ENCODE peak calls at places on chromosomes 6 and 20, in ten cellular contexts. K is Caco-2, O is lower leg skin, R is Panc1, E is HL-60, G is lower lobe of right lung, S is omental fat pad, Q is pancreas, N is astrocyte of the spinal cord, T is bronchial epithelial cell. U is an unnamed sample.

GRCh38 chr6:131575834-131576478 is 2.9 kb downstream of the ARG1 start:
- DNase-seq in N (no peak), R (no peak), K (no peak), O (no peak), E (no peak), Q (no peak), S (no peak), T (no peak), G (no peak), U (no peak)

GRCh38 chr6:9842004-9842720 is 572.7 kb downstream of the TFAP2A start:
- DNase-seq in R (no peak), S (no peak), K (no peak), G (no peak), Q (no peak), O (no peak), T (no peak), N (no peak), E (no peak), U (no peak)

GRCh38 chr6:106634565-106634964 is 5.2 kb downstream of the QRSL1 start:
- DNase-seq in Q (no peak), E (no peak), G (no peak), S (no peak), N (no peak), R (no peak), T (no peak), K (no peak), O (no peak), U (no peak)

GRCh38 chr20:10093087-10093591 is 58.4 kb downstream of the ANKEF1 start:
- DNase-seq in E (no peak), K (no peak), O (no peak), N (peak; percentile 84), G (no peak), T (peak; percentile 87), S (no peak), R (no peak), Q (no peak), U (no peak)

GRCh38 chr20:19824861-19825260 is 66.8 kb downstream of the RIN2 start:
- DNase-seq in G (no peak), N (no peak), S (no peak), R (no peak), E (no peak), K (no peak), T (no peak), O (no peak), Q (no peak), U (no peak)

GRCh38 chr6:47134476-47135189 is 92.5 kb upstream of the ADGRF1 start:
- DNase-seq in E (peak; percentile 31), T (peak; percentile 99), R (peak; percentile 79), K (peak; percentile 61), S (no peak), Q (no peak), N (peak; percentile 97), G (no peak), O (no peak), U (no peak)

GRCh38 chr20:58523916-58524315 is 8.7 kb upstream of the APCDD1L start:
- DNase-seq in Q (no peak), T (no peak), O (no peak), N (peak; percentile 73), S (no peak), G (no peak), K (no peak), E (no peak), R (no peak), U (no peak)

GRCh38 chr6:112308476-112308875 is 38.7 kb upstream of the RFPL4B start:
- DNase-seq in G (no peak), T (no peak), Q (no peak), O (no peak), E (no peak), K (no peak), N (no peak), S (no peak), R (no peak), U (no peak)

GRCh38 chr20:3857405-3857804 is 10.8 kb downstream of the MAVS start:
- DNase-seq in G (no peak), S (no peak), O (no peak), K (no peak), Q (no peak), R (no peak), E (no peak), N (no peak), T (no peak), U (no peak)

GRCh38 chr20:25179439-25180089 is 15.9 kb upstream of the ENTPD6 start:
- DNase-seq in K (no peak), R (no peak), N (no peak), E (no peak), O (no peak), Q (no peak), S (no peak), G (no peak), T (no peak), U (no peak)

GRCh38 chr20:24572862-24573261 is 103.4 kb downstream of the SYNDIG1 start:
- DNase-seq in G (no peak), E (no peak), T (no peak), K (no peak), O (no peak), S (no peak), R (no peak), Q (no peak), N (no peak), U (no peak)

GRCh38 chr6:6696867-6697531 is 108.5 kb downstream of the LY86 start:
- DNase-seq in Q (peak; percentile 61), K (peak; percentile 53), N (peak; percentile 72), R (no peak), O (peak; percentile 91), G (peak; percentile 85), E (peak; percentile 81), T (peak; percentile 85), S (peak; percentile 50), U (no peak)

GRCh38 chr6:6695711-6696048 is 107.2 kb downstream of the LY86 start:
- DNase-seq in N (no peak), E (no peak), K (no peak), T (no peak), Q (no peak), G (no peak), R (no peak), S (no peak), O (peak; percentile 77), U (no peak)

GRCh38 chr6:6694825-6695710 is 106.5 kb downstream of the LY86 start:
- DNase-seq in G (peak; percentile 85), N (no peak), S (peak; percentile 38), K (no peak), E (peak; percentile 85), R (no peak), Q (no peak), T (peak; percentile 85), O (peak; percentile 90), U (no peak)

GRCh38 chr6:6697620-6698019 is 109.1 kb downstream of the LY86 start:
- DNase-seq in G (no peak), S (no peak), O (no peak), E (no peak), K (no peak), Q (no peak), N (no peak), T (peak; percentile 93), R (no peak), U (no peak)

GRCh38 chr6:6694368-6694780 is 105.9 kb downstream of the LY86 start:
- DNase-seq in K (no peak), G (peak; percentile 58), T (peak; percentile 40), E (no peak), R (no peak), N (no peak), O (peak; percentile 86), Q (no peak), S (no peak), U (no peak)
- TF ChIP-seq CTCF in K (peak; percentile 1), G (peak; percentile 13), T (peak; percentile 29), E (no peak), R (peak; percentile 22), N (no peak), O (no peak), Q (no peak), S (no peak), U (no peak)

DNA sequence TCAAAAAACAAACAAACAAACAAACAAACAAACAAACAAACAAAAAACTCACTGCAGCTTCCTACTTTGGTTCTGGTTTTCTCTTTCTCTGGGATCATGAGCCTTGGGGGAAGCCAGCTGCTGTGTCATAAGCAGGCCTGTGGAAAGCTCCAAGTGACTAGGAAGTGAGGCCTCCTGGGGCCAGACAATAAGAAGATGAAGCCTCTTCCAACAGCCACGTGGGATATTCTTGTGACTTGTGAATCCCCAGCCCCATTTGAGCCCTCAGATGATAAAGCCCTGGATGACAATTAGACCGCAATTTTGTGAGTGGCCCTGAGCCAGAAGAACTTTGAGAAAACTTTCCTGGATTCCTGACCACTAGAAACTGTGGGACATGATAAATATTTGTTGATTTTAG is 11.4 kb downstream of the HLA-A start:
- DNase-seq in G (no peak), N (no peak), E (no peak), Q (no peak), R (no peak), O (no peak), T (no peak), K (no peak), S (no peak), U (no peak)
- TF ChIP-seq CTCF in G (no peak), N (no peak), E (no peak), Q (no peak), R (no peak), O (no peak), T (no peak), K (no peak), S (no peak), U (no peak)

DNA sequence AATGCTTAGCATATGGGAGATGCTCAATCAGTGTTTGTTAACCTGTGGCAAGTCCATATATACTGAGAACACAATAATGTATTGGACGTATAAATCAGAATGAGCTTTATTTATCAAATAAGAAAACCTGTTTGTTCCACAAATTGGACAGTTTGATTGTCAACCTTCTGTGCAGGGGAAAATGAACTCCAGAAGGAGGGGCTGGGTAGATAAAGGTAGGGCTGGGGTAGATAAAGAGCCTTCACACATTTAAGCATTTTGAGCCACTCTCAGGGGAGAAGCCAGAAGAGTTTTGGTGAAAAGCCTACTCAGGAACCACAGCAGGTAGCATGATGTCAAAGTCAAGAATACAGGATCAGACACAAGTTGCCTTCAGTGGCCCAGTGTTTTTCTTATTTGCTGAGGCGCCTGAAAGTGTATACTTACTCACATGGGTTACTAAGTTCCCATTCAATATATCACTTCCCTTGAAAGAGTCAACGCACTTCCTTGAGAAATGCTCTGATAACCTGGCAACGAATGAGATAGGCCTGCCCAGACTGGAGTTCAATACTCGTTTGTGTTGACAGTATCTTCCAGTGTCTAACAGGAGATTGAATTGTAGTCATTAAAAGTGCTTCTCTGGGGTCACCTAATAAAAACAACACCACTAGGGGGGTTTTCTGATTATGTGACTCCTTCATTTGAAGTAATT is 263.9 kb upstream of the CITED2 start:
- DNase-seq in S (no peak), Q (no peak), O (no peak), E (no peak), T (peak; percentile 60), K (no peak), G (no peak), R (no peak), N (no peak), U (no peak)
- TF ChIP-seq CTCF in S (no peak), Q (no peak), O (no peak), E (no peak), T (no peak), K (no peak), G (no peak), R (no peak), N (no peak), U (no peak)

DNA sequence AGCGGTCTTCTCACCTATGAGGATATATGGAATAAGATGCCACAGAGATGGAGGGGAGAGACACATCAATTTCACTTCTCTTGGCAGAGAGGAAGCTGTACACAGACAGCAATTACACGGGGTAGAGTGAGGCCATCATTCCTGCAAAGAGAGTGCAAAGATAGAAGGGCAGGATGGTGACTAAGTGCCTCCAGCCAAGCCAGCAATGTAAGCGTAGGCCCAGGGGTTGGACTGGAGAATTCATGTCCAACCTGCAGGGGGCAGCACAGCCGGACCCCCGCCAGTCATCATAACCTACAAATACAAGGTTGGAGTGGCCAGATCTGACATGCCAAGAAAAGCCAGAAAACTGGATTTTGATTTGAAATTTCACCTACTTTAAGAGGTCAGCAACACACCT is 56.3 kb downstream of the NRN1 start:
- DNase-seq in O (no peak), N (peak; percentile 35), R (no peak), T (peak; percentile 4), Q (no peak), G (no peak), K (peak; percentile 23), E (no peak), S (no peak), U (no peak)
- TF ChIP-seq CTCF in O (no peak), N (peak; percentile 50), R (peak; percentile 68), T (peak; percentile 16), Q (no peak), G (peak; percentile 54), K (no peak), E (peak; percentile 12), S (no peak), U (peak; percentile 73)